ENCODE peak calls at places on chromosomes 5 and 9, in eight cellular contexts. V is GM12865, H is ACHN, L is mucosa of gallbladder, D is immature natural killer cell, I is hepatocyte, K is T-helper 2 cell, B is lower lobe of right lung. Q is an unnamed sample.
A peak's percentile ranks its signal among the peaks of the same experiment; 100 is the strongest.

GRCh38 chr9:123435471-123435870 is 79.5 kb downstream of the CRB2 start:
- DNase-seq in H (no peak), K (no peak), B (no peak), V (no peak), I (no peak), D (no peak), L (no peak), Q (no peak)

GRCh38 chr5:31317642-31318041 is 124.2 kb downstream of the CDH6 start:
- DNase-seq in I (no peak), K (no peak), D (no peak), V (no peak), L (no peak), H (no peak), B (no peak), Q (no peak)

GRCh38 chr5:150458819-150459557 is 9.4 kb upstream of the RPS14 start:
- DNase-seq in I (peak; percentile 86), H (peak; percentile 74), L (peak; percentile 71), V (peak; percentile 83), D (peak; percentile 73), K (peak; percentile 84), B (peak; percentile 88), Q (peak; percentile 64)

GRCh38 chr5:13821366-13821765 is 123.1 kb downstream of the DNAH5 start:
- DNase-seq in I (no peak), L (no peak), K (no peak), B (no peak), H (no peak), V (no peak), D (no peak), Q (no peak)

GRCh38 chr5:96687812-96688453 is 25.8 kb downstream of the CAST start:
- DNase-seq in I (peak; percentile 52), L (no peak), B (no peak), K (no peak), H (peak; percentile 66), V (peak; percentile 64), D (peak; percentile 34), Q (peak; percentile 66)

GRCh38 chr5:72210913-72211670 is 103.8 kb downstream of the MAP1B start:
- DNase-seq in L (peak; percentile 27), B (no peak), D (no peak), K (no peak), H (peak; percentile 32), V (no peak), I (peak; percentile 17), Q (no peak)

GRCh38 chr5:171574374-171574773 is 154.9 kb downstream of the FGF18 start:
- DNase-seq in L (no peak), H (no peak), D (no peak), I (no peak), B (no peak), K (no peak), V (no peak), Q (no peak)

GRCh38 chr5:150263801-150264621 is 25.6 kb downstream of the CAMK2A start:
- DNase-seq in D (no peak), I (peak; percentile 56), H (peak; percentile 83), K (no peak), B (no peak), V (no peak), L (peak; percentile 60), Q (no peak)

GRCh38 chr9:114619205-114619758 is 8.2 kb downstream of the TMEM268 start:
- DNase-seq in L (no peak), H (no peak), B (peak; percentile 81), I (no peak), D (peak; percentile 21), K (no peak), V (peak; percentile 64), Q (no peak)

GRCh38 chr9:94188246-94188645 is 70.9 kb upstream of the ZNF169 start:
- DNase-seq in H (no peak), B (no peak), I (no peak), V (no peak), D (no peak), K (no peak), L (no peak), Q (no peak)

GRCh38 chr5:168881427-168882149 is 302.4 kb upstream of the PANK3 start:
- DNase-seq in H (no peak), I (peak; percentile 60), V (peak; percentile 36), L (no peak), D (no peak), B (no peak), K (no peak), Q (no peak)

GRCh38 chr5:373710-374602 is 52.4 kb downstream of the AHRR start:
- DNase-seq in H (peak; percentile 58), V (peak; percentile 93), L (peak; percentile 33), I (peak; percentile 95), D (no peak), B (no peak), K (peak; percentile 67), Q (no peak)

GRCh38 chr5:72677447-72677846 is 139.0 kb upstream of the TNPO1 start:
- DNase-seq in L (no peak), D (no peak), V (no peak), B (no peak), K (no peak), I (no peak), H (no peak), Q (no peak)

GRCh38 chr5:127832057-127832456 is 128.9 kb downstream of the CCDC192 start:
- DNase-seq in L (no peak), I (no peak), V (no peak), D (no peak), K (no peak), H (no peak), B (no peak), Q (no peak)

GRCh38 chr5:308672-309271 is 12.7 kb upstream of the AHRR start:
- DNase-seq in L (no peak), I (no peak), H (no peak), K (no peak), B (no peak), V (no peak), D (no peak), Q (no peak)

GRCh38 chr5:153613143-153613542 is 122.7 kb downstream of the GRIA1 start:
- DNase-seq in I (no peak), D (no peak), B (no peak), K (no peak), V (no peak), L (no peak), H (no peak), Q (no peak)

GRCh38 chr5:91219803-91220371 is 163.2 kb downstream of the ARRDC3 start:
- DNase-seq in L (no peak), V (peak; percentile 64), I (peak; percentile 24), K (no peak), B (no peak), D (peak; percentile 12), H (peak; percentile 35), Q (peak; percentile 20)

GRCh38 chr5:103232393-103232999 is 26.1 kb upstream of the MACIR start:
- DNase-seq in K (no peak), V (peak; percentile 59), H (peak; percentile 48), L (no peak), D (peak; percentile 22), I (peak; percentile 59), B (no peak), Q (peak; percentile 65)

GRCh38 chr9:92632641-92633040 is 37.3 kb downstream of the IPPK start:
- DNase-seq in V (no peak), D (no peak), L (no peak), I (no peak), B (peak; percentile 20), H (no peak), K (no peak), Q (no peak)

GRCh38 chr9:38339496-38339895 is 53.0 kb upstream of the ALDH1B1 start:
- DNase-seq in K (no peak), V (no peak), I (peak; percentile 32), D (no peak), L (no peak), H (no peak), B (no peak), Q (no peak)

GRCh38 chr9:27538668-27539067 is 9.1 kb upstream of the MOB3B start:
- DNase-seq in I (no peak), V (no peak), H (no peak), D (no peak), B (no peak), L (no peak), K (no peak), Q (peak; percentile 30)

GRCh38 chr9:130682490-130683121 is 11.0 kb upstream of the EXOSC2 start:
- DNase-seq in K (peak; percentile 45), L (peak; percentile 75), B (peak; percentile 88), I (peak; percentile 89), D (peak; percentile 35), V (peak; percentile 64), H (peak; percentile 86), Q (peak; percentile 82)

GRCh38 chr5:7517006-7517405 is 121.1 kb downstream of the ADCY2 start:
- DNase-seq in B (no peak), D (no peak), L (no peak), H (no peak), K (no peak), I (no peak), V (no peak), Q (no peak)

GRCh38 chr5:95083606-95084005 is 201.3 kb downstream of the MCTP1 start:
- DNase-seq in V (no peak), D (no peak), K (no peak), L (no peak), H (no peak), B (no peak), I (no peak), Q (no peak)

GRCh38 chr5:52727568-52727967 is 60.1 kb upstream of the ITGA1 start:
- DNase-seq in D (no peak), L (peak; percentile 46), V (no peak), I (no peak), H (no peak), K (no peak), B (no peak), Q (peak; percentile 43)

Q was measured in small intestine.